ENCODE peak calls at places on chromosomes 3 and 15, in eight cellular contexts. M, N, Q, L, E, W, X and P are unnamed samples.

GRCh38 chr15:52783191-52783829 is 6.8 kb downstream of the ONECUT1 start:
- DNase-seq in M (no peak), N (no peak), X (no peak), W (no peak), E (no peak), L (no peak), Q (no peak), P (peak; percentile 58)

GRCh38 chr3:59922226-59922625 is 872.4 kb upstream of the CFAP20DC start:
- DNase-seq in L (no peak), M (no peak), Q (no peak), X (no peak), E (no peak), N (no peak), W (no peak), P (no peak)

GRCh38 chr15:58666957-58667356 is 82.5 kb downstream of the ADAM10 start:
- DNase-seq in L (no peak), X (no peak), Q (no peak), M (no peak), E (no peak), N (no peak), W (no peak), P (no peak)

GRCh38 chr3:103499132-103499885 is 1064.5 kb downstream of the ZPLD1 start:
- DNase-seq in L (no peak), W (no peak), E (no peak), Q (no peak), N (no peak), M (no peak), X (no peak), P (no peak)

GRCh38 chr3:131047582-131047981 is 20.9 kb downstream of the NEK11 start:
- DNase-seq in W (no peak), Q (peak; percentile 40), N (no peak), M (no peak), L (no peak), X (no peak), E (no peak), P (no peak)

GRCh38 chr3:47890037-47890831 is 87.3 kb downstream of the DHX30 start:
- DNase-seq in X (no peak), M (no peak), L (no peak), W (no peak), Q (no peak), N (no peak), E (no peak), P (no peak)

GRCh38 chr3:10263549-10264363 is 15.5 kb downstream of the TATDN2 start:
- DNase-seq in M (no peak), L (peak; percentile 22), W (no peak), Q (peak; percentile 40), N (no peak), X (peak; percentile 68), E (peak; percentile 54), P (no peak)

GRCh38 chr3:138608322-138609214 is at the start of gene FAIM:
- DNase-seq in N (peak; percentile 65), X (peak; percentile 77), M (peak; percentile 74), L (peak; percentile 46), Q (peak; percentile 84), W (peak; percentile 62), E (peak; percentile 78), P (peak; percentile 69)

GRCh38 chr15:88769161-88769971 is 33.9 kb upstream of the ACAN start:
- DNase-seq in Q (no peak), X (no peak), M (no peak), W (no peak), E (no peak), N (no peak), L (no peak), P (no peak)

GRCh38 chr3:140216249-140216648 is 281.3 kb downstream of the CLSTN2 start:
- DNase-seq in N (no peak), E (no peak), Q (peak; percentile 40), L (no peak), X (no peak), M (no peak), W (no peak), P (no peak)

GRCh38 chr3:192212335-192212734 is 515.0 kb downstream of the FGF12 start:
- DNase-seq in E (no peak), Q (no peak), L (no peak), W (no peak), N (no peak), X (no peak), M (no peak), P (no peak)

GRCh38 chr15:31442203-31443090 is 115.8 kb downstream of the KLF13 start:
- DNase-seq in L (no peak), N (no peak), W (no peak), M (no peak), X (no peak), E (no peak), Q (peak; percentile 52), P (peak; percentile 81)

GRCh38 chr3:120516142-120516541 is 65.3 kb upstream of the FSTL1 start:
- DNase-seq in X (no peak), W (no peak), E (no peak), M (no peak), Q (no peak), L (no peak), N (no peak), P (no peak)

GRCh38 chr3:144586382-144586781 is 614.8 kb downstream of the DIPK2A start:
- DNase-seq in L (no peak), N (no peak), X (no peak), W (no peak), E (no peak), M (no peak), Q (no peak), P (no peak)

GRCh38 chr3:129231331-129232119 is 17.9 kb upstream of the COPG1 start:
- DNase-seq in N (no peak), W (no peak), L (no peak), Q (no peak), X (no peak), E (no peak), M (no peak), P (no peak)

GRCh38 chr15:79431636-79432344 is at the start of gene MINAR1:
- DNase-seq in Q (peak; percentile 80), E (no peak), M (no peak), X (no peak), W (no peak), N (no peak), L (no peak), P (peak; percentile 64)

GRCh38 chr3:38916706-38917105 is 100.7 kb upstream of the SCN10A start:
- DNase-seq in Q (no peak), N (no peak), W (no peak), E (no peak), M (no peak), X (no peak), L (no peak), P (no peak)

GRCh38 chr3:156456771-156457224 is 98.1 kb downstream of the SSR3 start:
- DNase-seq in M (no peak), E (no peak), L (no peak), N (no peak), Q (no peak), X (no peak), W (no peak), P (no peak)

GRCh38 chr3:46656778-46657556 is 36.5 kb downstream of the ALS2CL start:
- DNase-seq in X (no peak), Q (no peak), E (no peak), N (no peak), L (no peak), W (no peak), M (no peak), P (no peak)

GRCh38 chr3:138439646-138440045 is 5.2 kb downstream of the ESYT3 start:
- DNase-seq in E (no peak), W (no peak), Q (no peak), M (no peak), L (no peak), N (no peak), X (no peak), P (no peak)

GRCh38 chr15:64535460-64536243 is 75.3 kb downstream of the ZNF609 start:
- DNase-seq in N (no peak), X (no peak), W (no peak), Q (no peak), M (no peak), L (no peak), E (no peak), P (no peak)

GRCh38 chr15:49330166-49330565 is 92.9 kb upstream of the FGF7 start:
- DNase-seq in E (no peak), X (no peak), W (no peak), Q (no peak), M (no peak), N (no peak), L (no peak), P (no peak)

GRCh38 chr3:81326245-81326644 is 435.2 kb downstream of the GBE1 start:
- DNase-seq in M (no peak), E (no peak), N (no peak), X (no peak), L (no peak), W (no peak), Q (no peak), P (no peak)

GRCh38 chr3:39501982-39502837 is 34.7 kb downstream of the MOBP start:
- DNase-seq in W (no peak), N (no peak), M (no peak), X (no peak), E (no peak), L (no peak), Q (peak; percentile 25), P (peak; percentile 43)

GRCh38 chr3:185737020-185737419 is 87.8 kb downstream of the IGF2BP2 start:
- DNase-seq in W (no peak), L (no peak), M (no peak), Q (no peak), N (no peak), X (no peak), E (no peak), P (no peak)

GRCh38 chr3:8593022-8593817 is 51.4 kb downstream of the SSUH2 start:
- DNase-seq in W (no peak), M (no peak), X (no peak), E (no peak), L (no peak), Q (no peak), N (no peak), P (no peak)
- H3K4me1 ChIP-seq in W (no peaks in the 10 kb centered on the region), M (no peaks in the 10 kb centered on the region), X (peaks cover 30% of the 10 kb centered on the region), E (no peaks in the 10 kb centered on the region), L (no peaks in the 10 kb centered on the region), Q (no peaks in the 10 kb centered on the region), N (peaks cover 44% of the 10 kb centered on the region), P (peaks cover 12% of the 10 kb centered on the region)

DNA sequence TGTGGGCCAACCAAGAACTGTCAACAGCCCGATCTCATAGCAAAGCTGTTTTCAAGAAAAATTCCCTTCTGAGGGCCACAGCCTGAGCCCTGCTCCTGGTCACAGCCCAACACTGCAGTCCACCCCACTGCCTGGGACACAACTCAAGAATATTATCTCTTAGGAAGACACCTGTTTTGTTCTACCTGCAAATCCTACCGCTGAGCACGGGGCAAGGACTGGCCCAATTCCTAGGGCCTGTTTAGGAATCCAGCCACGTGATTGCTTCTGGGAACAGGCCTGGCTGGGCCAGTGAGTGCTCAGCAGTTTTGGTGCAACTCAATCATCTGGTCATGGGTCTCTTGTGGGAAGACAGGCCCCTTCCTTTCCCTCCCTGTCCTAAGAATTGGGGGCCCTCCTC is 8.3 kb downstream of the ISLR2 start:
- DNase-seq in N (no peak), W (no peak), M (no peak), E (no peak), L (no peak), X (no peak), Q (no peak), P (no peak)
- H3K27me3 ChIP-seq in N (peaks cover 21% of the 10 kb centered on the region), W (no peaks in the 10 kb centered on the region), M (peaks cover 2% of the 10 kb centered on the region), E (peaks cover 26% of the 10 kb centered on the region), L (no peaks in the 10 kb centered on the region), X (no peaks in the 10 kb centered on the region), Q (no peaks in the 10 kb centered on the region), P (no peaks in the 10 kb centered on the region)

GRCh38 chr3:152328841-152329240 is 60.1 kb downstream of the MBNL1 start:
- DNase-seq in W (no peak), X (no peak), E (no peak), M (no peak), L (peak; percentile 70), N (no peak), Q (no peak), P (no peak)
- H3K4me3 ChIP-seq in W (no peak overlapping the region), X (no peak overlapping the region), E (peak overlapping the region; percentile 29), M (no peak overlapping the region), L (no peak overlapping the region), N (peak overlapping the region; percentile 1), Q (no peak overlapping the region), P (no peak overlapping the region)

GRCh38 chr3:56919137-56919796 is 117.5 kb upstream of the ARHGEF3 start:
- DNase-seq in Q (no peak), E (no peak), W (no peak), M (no peak), L (no peak), X (no peak), N (no peak), P (no peak)
- H3K4me1 ChIP-seq in Q (no peaks in the 10 kb centered on the region), E (peaks cover 81% of the 10 kb centered on the region), W (peaks cover 47% of the 10 kb centered on the region), M (peaks cover 9% of the 10 kb centered on the region), L (peaks cover 3% of the 10 kb centered on the region), X (peaks cover 34% of the 10 kb centered on the region), N (peaks cover 56% of the 10 kb centered on the region), P (no peaks in the 10 kb centered on the region)